ENCODE peak calls at places on chromosome 19, in eight cellular contexts. I is iris pigment epithelial cell, E is H54, R is fibroblast of mammary gland, Z is EH, C is esophagus squamous epithelium, B is T-helper 1 cell, M is hypothalamus. N is an unnamed sample.

GRCh38 chr19:16293133-16294085 is 31.2 kb upstream of the KLF2 start:
- DNase-seq in C (no peak), M (no peak), Z (peak), R (peak), E (peak), B (no peak), I (peak), N (no peak)

GRCh38 chr19:39492225-39492624 is 6.5 kb upstream of the DLL3 start:
- DNase-seq in C (no peak), B (no peak), I (no peak), Z (no peak), R (no peak), E (no peak), M (no peak), N (no peak)

GRCh38 chr19:56617531-56617930 is 22.4 kb downstream of the ZNF71 start:
- DNase-seq in B (no peak), Z (no peak), C (no peak), I (no peak), E (no peak), R (no peak), M (no peak), N (no peak)

GRCh38 chr19:48618278-48618915 is 581 bp downstream of the RPL18 start:
- DNase-seq in M (no peak), I (no peak), Z (peak), R (no peak), E (no peak), C (no peak), B (no peak), N (no peak)

GRCh38 chr19:7529610-7530490 is 5.7 kb upstream of the PNPLA6 start:
- DNase-seq in I (no peak), R (no peak), Z (no peak), M (no peak), C (no peak), E (no peak), B (no peak), N (no peak)

GRCh38 chr19:7679771-7680605 is 645 bp upstream of the TRAPPC5 start:
- DNase-seq in M (no peak), I (no peak), Z (no peak), E (no peak), B (no peak), C (no peak), R (no peak), N (no peak)

GRCh38 chr19:39499082-39499642 is 415 bp downstream of the DLL3 start:
- DNase-seq in R (no peak), C (no peak), M (no peak), I (peak), Z (no peak), B (no peak), E (no peak), N (peak)

GRCh38 chr19:3061214-3062161 is 807 bp downstream of the TLE5 start:
- DNase-seq in E (no peak), B (peak), Z (peak), M (no peak), I (peak), C (no peak), R (no peak), N (no peak)

GRCh38 chr19:51808333-51808986 is 13.5 kb downstream of the FPR3 start:
- DNase-seq in Z (peak), R (peak), E (no peak), C (no peak), B (no peak), I (peak), M (no peak), N (peak)

GRCh38 chr19:18763674-18764590 is 27.2 kb downstream of the COMP start:
- DNase-seq in M (no peak), I (peak), B (no peak), R (peak), C (no peak), Z (peak), E (peak), N (peak)

GRCh38 chr19:55160128-55160985 is 2.8 kb upstream of the TNNI3 start:
- DNase-seq in B (peak), E (peak), R (peak), M (no peak), I (peak), C (no peak), Z (peak), N (peak)

GRCh38 chr19:13103961-13104847 is 1.5 kb upstream of the LYL1 start:
- DNase-seq in M (no peak), C (peak), B (peak), I (no peak), R (no peak), Z (no peak), E (no peak), N (no peak)

GRCh38 chr19:51799311-51799997 is 4.5 kb downstream of the FPR3 start:
- DNase-seq in Z (peak), B (no peak), I (peak), R (peak), M (no peak), E (peak), C (no peak), N (no peak)

GRCh38 chr19:50417138-50417849 is 1.4 kb upstream of the SPIB start:
- DNase-seq in M (no peak), R (no peak), I (no peak), B (no peak), C (no peak), Z (no peak), E (no peak), N (no peak)

GRCh38 chr19:18291590-18292459 is 10.4 kb upstream of the JUND start:
- DNase-seq in R (peak), C (peak), B (peak), I (peak), E (peak), M (peak), Z (peak), N (no peak)

GRCh38 chr19:50025794-50026549 is at the start of gene ZNF473:
- DNase-seq in M (peak), I (peak), Z (peak), R (peak), B (peak), E (peak), C (peak), N (peak)

GRCh38 chr19:13118424-13119193 is 545 bp downstream of the NACC1 start:
- DNase-seq in Z (peak), B (no peak), R (peak), C (no peak), M (no peak), I (peak), E (no peak), N (peak)

GRCh38 chr19:48858984-48859710 is 9.3 kb downstream of the PLEKHA4 start:
- DNase-seq in E (no peak), R (no peak), I (no peak), C (no peak), M (no peak), B (peak), Z (no peak), N (no peak)

GRCh38 chr19:19381007-19381926 is 24.2 kb upstream of the GATAD2A start:
- DNase-seq in I (no peak), C (no peak), E (no peak), R (no peak), M (no peak), B (no peak), Z (no peak), N (peak)

GRCh38 chr19:13689050-13689449 is 75.3 kb upstream of the MRI1 start:
- DNase-seq in R (peak), B (no peak), E (no peak), C (no peak), Z (peak), M (no peak), I (peak), N (peak)

GRCh38 chr19:45455707-45456499 is 11.9 kb upstream of the FOSB start:
- DNase-seq in R (peak), C (no peak), B (peak), E (peak), Z (peak), I (peak), M (no peak), N (peak)

GRCh38 chr19:47036233-47036651 is 12.2 kb downstream of the TMEM160 start:
- DNase-seq in C (no peak), R (peak), B (no peak), Z (no peak), E (no peak), M (no peak), I (peak), N (peak)

GRCh38 chr19:8449830-8450229 is 5.1 kb downstream of the HNRNPM start:
- DNase-seq in B (no peak), C (no peak), R (no peak), Z (no peak), I (no peak), M (no peak), E (no peak), N (no peak)

GRCh38 chr19:2755448-2755705 is 15.6 kb upstream of the SLC39A3 start:
- DNase-seq in R (no peak), Z (no peak), M (no peak), C (no peak), E (no peak), I (no peak), B (no peak), N (no peak)

GRCh38 chr19:22446605-22447004 is 24.5 kb upstream of the ZNF98 start:
- DNase-seq in M (no peak), R (no peak), E (no peak), C (no peak), Z (no peak), B (no peak), I (no peak), N (no peak)

GRCh38 chr19:50000038-50000890 is 24.9 kb downstream of the VRK3 start:
- DNase-seq in I (no peak), E (no peak), C (no peak), B (no peak), M (no peak), R (no peak), Z (no peak), N (no peak)

GRCh38 chr19:45079063-45079910 is at the start of gene GEMIN7:
- DNase-seq in E (peak), C (no peak), I (peak), Z (peak), B (peak), R (peak), M (peak), N (peak)

GRCh38 chr19:5058456-5059190 is 89.7 kb downstream of the KDM4B start:
- DNase-seq in M (no peak), Z (peak), B (no peak), E (peak), R (peak), I (no peak), C (no peak), N (no peak)

GRCh38 chr19:57709616-57710015 is 612 bp upstream of the ZNF154 start:
- DNase-seq in C (no peak), Z (no peak), E (no peak), I (no peak), M (no peak), R (no peak), B (no peak), N (no peak)

GRCh38 chr19:3108775-3109174 is 14.6 kb downstream of the GNA11 start:
- DNase-seq in E (peak), R (peak), Z (peak), C (no peak), B (peak), I (peak), M (no peak), N (peak)

GRCh38 chr19:41027273-41027967 is 36.3 kb downstream of the CYP2B6 start:
- DNase-seq in R (no peak), B (no peak), I (no peak), C (no peak), Z (no peak), E (no peak), M (no peak), N (no peak)

GRCh38 chr19:17125052-17125727 is 49.6 kb downstream of the MYO9B start:
- DNase-seq in C (no peak), I (peak), E (no peak), M (no peak), Z (peak), R (no peak), B (no peak), N (peak)

GRCh38 chr19:12521996-12522395 is 29.3 kb downstream of the ZNF564 start:
- DNase-seq in Z (no peak), C (no peak), E (no peak), M (no peak), R (no peak), I (no peak), B (no peak), N (peak)

GRCh38 chr19:48393559-48394330 is at the start of gene GRIN2D:
- DNase-seq in B (no peak), Z (peak), E (no peak), C (no peak), R (no peak), M (no peak), I (peak), N (peak)

GRCh38 chr19:12841094-12841493 is 2.8 kb downstream of the MAST1 start:
- DNase-seq in I (no peak), E (no peak), Z (peak), B (no peak), C (no peak), R (peak), M (no peak), N (peak)

GRCh38 chr19:46471116-46471733 is at the start of gene PNMA8A:
- DNase-seq in C (no peak), Z (peak), B (no peak), I (peak), E (no peak), M (no peak), R (peak), N (peak)

N was measured in NCI-H2171 treated with DMSO at 0.1 percent for 48 hours.